ENCODE peak calls at places on chromosome 3, in six cellular contexts. One of them, this sample, is unnamed.

GRCh38 chr3:147654827-147655226 is 245.7 kb downstream of the ZIC1 start:
- DNase-seq in WERI-Rb-1: no peak
- DNase-seq in astrocyte of the spinal cord: peak; percentile 80
- DNase-seq in AG10803: peak; percentile 63
- DNase-seq in foreskin fibroblast: no peak
- DNase-seq in sigmoid colon: no peak
- DNase-seq in this sample: peak; percentile 33

GRCh38 chr3:61537366-61537765 is 24.0 kb upstream of the PTPRG start:
- DNase-seq in foreskin fibroblast: no peak
- DNase-seq in WERI-Rb-1: no peak
- DNase-seq in sigmoid colon: no peak
- DNase-seq in astrocyte of the spinal cord: peak; percentile 3
- DNase-seq in AG10803: no peak
- DNase-seq in this sample: no peak

GRCh38 chr3:172014145-172014544 is 25.2 kb upstream of the FNDC3B start:
- DNase-seq in AG10803: no peak
- DNase-seq in sigmoid colon: no peak
- DNase-seq in foreskin fibroblast: no peak
- DNase-seq in WERI-Rb-1: no peak
- DNase-seq in astrocyte of the spinal cord: no peak
- DNase-seq in this sample: no peak

GRCh38 chr3:189076459-189076858 is 95.3 kb upstream of the TPRG1 start:
- DNase-seq in foreskin fibroblast: no peak
- DNase-seq in WERI-Rb-1: no peak
- DNase-seq in astrocyte of the spinal cord: no peak
- DNase-seq in sigmoid colon: no peak
- DNase-seq in AG10803: no peak
- DNase-seq in this sample: no peak

GRCh38 chr3:69970827-69971226 is 28.7 kb upstream of the SAMMSON start:
- DNase-seq in foreskin fibroblast: no peak
- DNase-seq in astrocyte of the spinal cord: no peak
- DNase-seq in WERI-Rb-1: no peak
- DNase-seq in sigmoid colon: no peak
- DNase-seq in AG10803: no peak
- DNase-seq in this sample: no peak

GRCh38 chr3:177603137-177603603 is 405.9 kb upstream of the TBL1XR1 start:
- DNase-seq in foreskin fibroblast: no peak
- DNase-seq in WERI-Rb-1: no peak
- DNase-seq in AG10803: no peak
- DNase-seq in astrocyte of the spinal cord: peak; percentile 14
- DNase-seq in sigmoid colon: no peak
- DNase-seq in this sample: no peak

GRCh38 chr3:120172070-120172469 is 77.8 kb upstream of the GSK3B start:
- DNase-seq in foreskin fibroblast: peak; percentile 88
- DNase-seq in sigmoid colon: no peak
- DNase-seq in AG10803: peak; percentile 90
- DNase-seq in astrocyte of the spinal cord: peak; percentile 72
- DNase-seq in WERI-Rb-1: no peak
- DNase-seq in this sample: no peak

GRCh38 chr3:105719791-105720190 is 149.0 kb downstream of the CBLB start:
- DNase-seq in WERI-Rb-1: no peak
- DNase-seq in foreskin fibroblast: no peak
- DNase-seq in sigmoid colon: no peak
- DNase-seq in AG10803: no peak
- DNase-seq in astrocyte of the spinal cord: no peak
- DNase-seq in this sample: no peak

GRCh38 chr3:60076307-60076706 is 1026.5 kb upstream of the CFAP20DC start:
- DNase-seq in AG10803: no peak
- DNase-seq in sigmoid colon: no peak
- DNase-seq in astrocyte of the spinal cord: no peak
- DNase-seq in foreskin fibroblast: no peak
- DNase-seq in WERI-Rb-1: no peak
- DNase-seq in this sample: no peak

GRCh38 chr3:151787626-151788025 is 26.3 kb upstream of the AADAC start:
- DNase-seq in astrocyte of the spinal cord: peak; percentile 26
- DNase-seq in AG10803: no peak
- DNase-seq in WERI-Rb-1: no peak
- DNase-seq in foreskin fibroblast: peak; percentile 61
- DNase-seq in sigmoid colon: no peak
- DNase-seq in this sample: no peak

GRCh38 chr3:134360046-134360445 is 14.2 kb downstream of the AMOTL2 start:
- DNase-seq in sigmoid colon: peak; percentile 72
- DNase-seq in foreskin fibroblast: no peak
- DNase-seq in WERI-Rb-1: no peak
- DNase-seq in AG10803: peak; percentile 60
- DNase-seq in astrocyte of the spinal cord: no peak
- DNase-seq in this sample: no peak

GRCh38 chr3:111846717-111847116 is 12.3 kb upstream of the PHLDB2 start:
- DNase-seq in astrocyte of the spinal cord: peak; percentile 55
- DNase-seq in WERI-Rb-1: no peak
- DNase-seq in AG10803: peak; percentile 93
- DNase-seq in foreskin fibroblast: peak; percentile 82
- DNase-seq in sigmoid colon: no peak
- DNase-seq in this sample: peak; percentile 67

GRCh38 chr3:196624008-196624790 is 15.3 kb upstream of the NRROS start:
- DNase-seq in astrocyte of the spinal cord: no peak
- DNase-seq in sigmoid colon: no peak
- DNase-seq in AG10803: no peak
- DNase-seq in foreskin fibroblast: no peak
- DNase-seq in WERI-Rb-1: no peak
- DNase-seq in this sample: no peak

GRCh38 chr3:188185717-188186236 is 31.8 kb downstream of the LPP start:
- DNase-seq in WERI-Rb-1: no peak
- DNase-seq in AG10803: no peak
- DNase-seq in sigmoid colon: no peak
- DNase-seq in foreskin fibroblast: no peak
- DNase-seq in astrocyte of the spinal cord: peak; percentile 42
- DNase-seq in this sample: no peak

GRCh38 chr3:129006864-129007263 is 5.8 kb downstream of the EFCC1 start:
- DNase-seq in foreskin fibroblast: no peak
- DNase-seq in WERI-Rb-1: no peak
- DNase-seq in astrocyte of the spinal cord: no peak
- DNase-seq in sigmoid colon: no peak
- DNase-seq in AG10803: no peak
- DNase-seq in this sample: no peak

GRCh38 chr3:61778095-61778494 is 216.7 kb downstream of the PTPRG start:
- DNase-seq in foreskin fibroblast: no peak
- DNase-seq in WERI-Rb-1: peak; percentile 45
- DNase-seq in sigmoid colon: no peak
- DNase-seq in astrocyte of the spinal cord: no peak
- DNase-seq in AG10803: no peak
- DNase-seq in this sample: no peak

GRCh38 chr3:177770821-177771220 is 573.5 kb upstream of the TBL1XR1 start:
- DNase-seq in astrocyte of the spinal cord: peak; percentile 55
- DNase-seq in AG10803: peak; percentile 76
- DNase-seq in sigmoid colon: no peak
- DNase-seq in WERI-Rb-1: no peak
- DNase-seq in foreskin fibroblast: peak; percentile 47
- DNase-seq in this sample: peak; percentile 16

GRCh38 chr3:32500880-32501784 is 1.5 kb downstream of the CMTM6 start:
- DNase-seq in sigmoid colon: no peak
- DNase-seq in astrocyte of the spinal cord: no peak
- DNase-seq in WERI-Rb-1: no peak
- DNase-seq in foreskin fibroblast: no peak
- DNase-seq in AG10803: no peak
- DNase-seq in this sample: no peak

GRCh38 chr3:155594836-155595235 is 150.0 kb downstream of the PLCH1 start:
- DNase-seq in foreskin fibroblast: no peak
- DNase-seq in sigmoid colon: no peak
- DNase-seq in WERI-Rb-1: no peak
- DNase-seq in AG10803: no peak
- DNase-seq in astrocyte of the spinal cord: no peak
- DNase-seq in this sample: no peak

GRCh38 chr3:165837058-165837525 is at the start of gene BCHE:
- DNase-seq in astrocyte of the spinal cord: peak; percentile 84
- DNase-seq in AG10803: no peak
- DNase-seq in foreskin fibroblast: peak; percentile 2
- DNase-seq in WERI-Rb-1: no peak
- DNase-seq in sigmoid colon: peak; percentile 64
- DNase-seq in this sample: peak; percentile 84

GRCh38 chr3:30693470-30694120 is 87.2 kb downstream of the TGFBR2 start:
- DNase-seq in foreskin fibroblast: peak; percentile 83
- DNase-seq in sigmoid colon: peak; percentile 72
- DNase-seq in astrocyte of the spinal cord: peak; percentile 72
- DNase-seq in WERI-Rb-1: peak; percentile 44
- DNase-seq in AG10803: peak; percentile 74
- DNase-seq in this sample: peak; percentile 64

GRCh38 chr3:78978037-78978436 is 789.8 kb downstream of the ROBO1 start:
- DNase-seq in sigmoid colon: no peak
- DNase-seq in AG10803: peak; percentile 19
- DNase-seq in astrocyte of the spinal cord: peak; percentile 45
- DNase-seq in WERI-Rb-1: no peak
- DNase-seq in foreskin fibroblast: peak; percentile 53
- DNase-seq in this sample: no peak

GRCh38 chr3:50502225-50502583 is 1.2 kb downstream of the CACNA2D2 start:
- DNase-seq in sigmoid colon: no peak
- DNase-seq in WERI-Rb-1: no peak
- DNase-seq in AG10803: no peak
- DNase-seq in foreskin fibroblast: no peak
- DNase-seq in astrocyte of the spinal cord: no peak
- DNase-seq in this sample: no peak
- H3K4me3 ChIP-seq in sigmoid colon: no peak overlapping the region
- H3K4me3 ChIP-seq in WERI-Rb-1: peak overlapping the region; percentile 48
- H3K4me3 ChIP-seq in AG10803: no peak overlapping the region
- H3K4me3 ChIP-seq in foreskin fibroblast: no peak overlapping the region
- H3K4me3 ChIP-seq in astrocyte of the spinal cord: no peak overlapping the region
- H3K4me3 ChIP-seq in this sample: no peak overlapping the region

DNA sequence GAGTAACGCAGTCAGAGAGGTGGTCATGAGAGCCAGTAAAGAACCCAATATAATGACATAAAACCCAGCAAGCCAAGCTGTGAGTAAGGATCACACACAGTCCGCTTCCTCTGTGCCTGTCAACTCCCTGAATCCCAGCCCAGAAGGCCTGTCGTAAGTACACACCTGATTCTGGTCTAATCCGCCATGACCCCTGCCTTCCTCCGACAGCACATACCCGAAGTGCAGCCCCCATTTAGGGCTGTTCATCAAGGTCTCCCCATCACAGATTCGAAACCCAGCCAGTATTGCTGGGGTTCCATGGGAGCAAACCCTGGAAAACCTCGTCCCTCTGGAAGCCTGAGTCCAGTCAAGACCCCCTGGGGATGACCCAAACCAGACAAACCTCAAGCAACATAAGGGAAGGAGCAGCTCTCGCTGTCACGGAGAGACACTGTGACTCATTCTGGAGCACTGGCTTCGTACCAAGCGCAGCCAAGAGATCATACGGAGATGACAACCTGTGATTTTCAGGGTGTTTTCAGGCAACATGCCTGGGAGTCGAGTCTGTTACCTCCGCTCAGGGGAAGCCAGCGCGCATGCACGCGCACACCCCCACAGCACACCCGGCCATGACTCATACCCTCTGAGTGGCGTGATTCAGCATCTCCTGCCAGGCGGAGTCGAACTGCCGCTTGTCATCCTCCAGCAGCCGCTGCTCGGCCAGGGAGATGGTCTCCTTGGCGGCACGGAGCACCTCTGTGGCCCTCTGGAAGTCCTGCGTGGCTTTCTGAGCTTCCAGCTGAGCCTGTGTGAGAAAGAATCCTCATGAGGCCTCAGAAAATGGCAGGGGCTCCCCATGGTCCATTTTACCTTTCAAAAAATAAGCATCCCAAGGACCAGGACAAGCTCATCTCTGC is 63.0 kb downstream of the SH3BP5 start:
- DNase-seq in WERI-Rb-1: no peak
- DNase-seq in sigmoid colon: peak; percentile 97
- DNase-seq in AG10803: peak; percentile 90
- DNase-seq in foreskin fibroblast: peak; percentile 90
- DNase-seq in astrocyte of the spinal cord: peak; percentile 96
- DNase-seq in this sample: peak; percentile 97
- H3K4me3 ChIP-seq in WERI-Rb-1: no peak overlapping the region
- H3K4me3 ChIP-seq in sigmoid colon: no peak overlapping the region
- H3K4me3 ChIP-seq in AG10803: no peak overlapping the region
- H3K4me3 ChIP-seq in foreskin fibroblast: no peak overlapping the region
- H3K4me3 ChIP-seq in astrocyte of the spinal cord: no peak overlapping the region
- H3K4me3 ChIP-seq in this sample: peak overlapping the region; percentile 15

GRCh38 chr3:115165701-115166100 is 18.6 kb upstream of the ZBTB20 start:
- DNase-seq in foreskin fibroblast: peak; percentile 20
- DNase-seq in sigmoid colon: no peak
- DNase-seq in astrocyte of the spinal cord: no peak
- DNase-seq in AG10803: peak; percentile 22
- DNase-seq in WERI-Rb-1: no peak
- DNase-seq in this sample: no peak

GRCh38 chr3:115165266-115165665 is 18.2 kb upstream of the ZBTB20 start:
- DNase-seq in AG10803: no peak
- DNase-seq in WERI-Rb-1: no peak
- DNase-seq in sigmoid colon: no peak
- DNase-seq in foreskin fibroblast: no peak
- DNase-seq in astrocyte of the spinal cord: no peak
- DNase-seq in this sample: no peak

GRCh38 chr3:115161866-115162265 is 14.8 kb upstream of the ZBTB20 start:
- DNase-seq in AG10803: no peak
- DNase-seq in foreskin fibroblast: no peak
- DNase-seq in WERI-Rb-1: no peak
- DNase-seq in astrocyte of the spinal cord: no peak
- DNase-seq in sigmoid colon: no peak
- DNase-seq in this sample: no peak

GRCh38 chr3:115160295-115160694 is 13.2 kb upstream of the ZBTB20 start:
- DNase-seq in astrocyte of the spinal cord: no peak
- DNase-seq in foreskin fibroblast: no peak
- DNase-seq in WERI-Rb-1: no peak
- DNase-seq in sigmoid colon: no peak
- DNase-seq in AG10803: no peak
- DNase-seq in this sample: no peak

DNA sequence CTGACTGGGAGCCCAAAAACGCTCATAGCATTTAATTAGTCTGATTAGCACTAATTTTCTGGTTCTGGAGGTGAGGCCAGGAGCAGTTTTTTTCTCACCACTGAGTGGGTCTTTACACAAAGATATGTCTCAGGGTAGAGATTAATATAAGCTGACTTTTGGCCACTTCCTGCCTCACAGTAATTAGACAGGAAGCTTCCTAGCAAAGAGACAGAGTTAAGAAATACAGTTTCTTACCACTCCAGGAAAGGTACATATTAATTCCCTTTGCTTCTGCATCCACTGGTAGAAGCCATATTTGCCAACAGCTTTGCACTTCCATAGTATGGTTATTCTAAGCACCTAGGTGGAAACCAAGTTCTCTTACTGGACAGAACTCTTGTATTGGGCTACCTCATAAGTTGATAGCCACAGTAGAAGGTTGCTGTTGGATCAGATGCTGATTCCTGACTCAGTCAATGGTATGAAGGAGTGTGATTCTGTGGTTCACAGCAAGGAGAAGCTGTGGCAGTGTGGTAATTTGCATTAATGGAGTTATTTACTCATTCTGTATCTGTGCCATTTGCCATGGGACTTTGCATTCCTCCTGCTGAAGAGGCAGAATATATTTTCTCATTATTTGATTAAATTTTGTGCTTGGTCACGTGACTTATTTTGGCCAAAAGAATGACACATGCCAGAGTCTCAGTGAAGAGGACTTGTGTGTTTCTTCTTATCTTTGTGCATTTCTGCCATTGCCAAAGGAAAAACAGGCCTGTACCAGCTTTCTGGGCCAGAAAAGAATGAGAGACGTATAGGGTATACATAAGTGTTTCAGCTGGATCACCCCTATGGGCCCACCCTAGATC is 17.5 kb upstream of the ZBTB20 start:
- DNase-seq in astrocyte of the spinal cord: peak; percentile 8
- DNase-seq in sigmoid colon: no peak
- DNase-seq in foreskin fibroblast: no peak
- DNase-seq in WERI-Rb-1: no peak
- DNase-seq in AG10803: peak; percentile 30
- DNase-seq in this sample: no peak
- H3K4me3 ChIP-seq in astrocyte of the spinal cord: no peak overlapping the region
- H3K4me3 ChIP-seq in sigmoid colon: no peak overlapping the region
- H3K4me3 ChIP-seq in foreskin fibroblast: no peak overlapping the region
- H3K4me3 ChIP-seq in WERI-Rb-1: no peak overlapping the region
- H3K4me3 ChIP-seq in AG10803: no peak overlapping the region
- H3K4me3 ChIP-seq in this sample: no peak overlapping the region

GRCh38 chr3:42262525-42262924 is 3.5 kb downstream of the CCK start:
- DNase-seq in foreskin fibroblast: peak; percentile 93
- DNase-seq in astrocyte of the spinal cord: peak; percentile 65
- DNase-seq in AG10803: peak; percentile 71
- DNase-seq in sigmoid colon: no peak
- DNase-seq in WERI-Rb-1: no peak
- DNase-seq in this sample: no peak
- H3K4me3 ChIP-seq in foreskin fibroblast: no peak overlapping the region
- H3K4me3 ChIP-seq in astrocyte of the spinal cord: no peak overlapping the region
- H3K4me3 ChIP-seq in AG10803: no peak overlapping the region
- H3K4me3 ChIP-seq in sigmoid colon: no peak overlapping the region
- H3K4me3 ChIP-seq in WERI-Rb-1: no peak overlapping the region
- H3K4me3 ChIP-seq in this sample: no peak overlapping the region

This sample was measured in brain microvascular endothelial cell.